ENCODE peak calls at places on chromosomes 13 and 19, in seven cellular contexts. Y, F, A, K, M, B and X are unnamed samples.
A peak's percentile ranks its signal among the peaks of the same experiment; 100 is the strongest.

GRCh38 chr13:40987606-40988280 is 31.4 kb downstream of the ELF1 start:
- DNase-seq in Y (no peak), F (no peak), A (no peak), K (no peak), M (peak; percentile 27), B (no peak), X (no peak)

GRCh38 chr19:38592940-38593339 is 24.8 kb downstream of the MAP4K1 start:
- DNase-seq in Y (no peak), F (no peak), A (no peak), K (no peak), M (no peak), B (no peak), X (no peak)

GRCh38 chr13:78787189-78787588 is 128.2 kb upstream of the OBI1 start:
- DNase-seq in Y (no peak), F (no peak), A (no peak), K (no peak), M (peak; percentile 0), B (no peak), X (no peak)

GRCh38 chr19:4113398-4114088 is 10.4 kb downstream of the MAP2K2 start:
- DNase-seq in Y (no peak), F (no peak), A (no peak), K (no peak), M (no peak), B (no peak), X (no peak)

GRCh38 chr19:2575734-2576481 is 100.0 kb downstream of the GADD45B start:
- DNase-seq in Y (no peak), F (no peak), A (no peak), K (no peak), M (peak; percentile 98), B (no peak), X (peak; percentile 96)

GRCh38 chr19:12774588-12775555 is at the start of gene HOOK2:
- DNase-seq in Y (no peak), F (no peak), A (no peak), K (no peak), M (no peak), B (peak; percentile 48), X (no peak)

GRCh38 chr13:41905600-41906254 is 55.2 kb downstream of the VWA8 start:
- DNase-seq in Y (no peak), F (no peak), A (no peak), K (peak; percentile 5), M (peak; percentile 73), B (no peak), X (peak; percentile 37)

GRCh38 chr19:49196527-49197240 is 39.1 kb downstream of the TRPM4 start:
- DNase-seq in Y (no peak), F (no peak), A (no peak), K (no peak), M (no peak), B (no peak), X (no peak)

GRCh38 chr19:29806098-29806866 is 5.5 kb upstream of the CCNE1 start:
- DNase-seq in Y (no peak), F (no peak), A (no peak), K (no peak), M (peak; percentile 76), B (no peak), X (peak; percentile 80)